ENCODE peak calls at places on chromosomes 6 and 20, in five cellular contexts. One of them, this sample, is unnamed.

GRCh38 chr6:815348-815738 is 122.4 kb upstream of the EXOC2 start:
- DNase-seq in fibroblast of mammary gland: no peak
- DNase-seq in HS-5: no peak
- DNase-seq in NCI-H82: peak
- DNase-seq in effector CD4-positive, alpha-beta T cell: no peak
- DNase-seq in this sample: no peak

GRCh38 chr6:103367212-103367611 is 1492.5 kb downstream of the HACE1 start:
- DNase-seq in HS-5: no peak
- DNase-seq in effector CD4-positive, alpha-beta T cell: no peak
- DNase-seq in fibroblast of mammary gland: no peak
- DNase-seq in NCI-H82: no peak
- DNase-seq in this sample: no peak

GRCh38 chr20:22546344-22546743 is 38.0 kb downstream of the FOXA2 start:
- DNase-seq in NCI-H82: no peak
- DNase-seq in fibroblast of mammary gland: no peak
- DNase-seq in effector CD4-positive, alpha-beta T cell: no peak
- DNase-seq in HS-5: no peak
- DNase-seq in this sample: no peak

GRCh38 chr20:2131366-2131765 is 29.7 kb downstream of the STK35 start:
- DNase-seq in NCI-H82: no peak
- DNase-seq in effector CD4-positive, alpha-beta T cell: no peak
- DNase-seq in fibroblast of mammary gland: peak
- DNase-seq in HS-5: no peak
- DNase-seq in this sample: no peak

GRCh38 chr6:89895273-89895874 is 1.1 kb downstream of the GJA10 start:
- DNase-seq in NCI-H82: peak
- DNase-seq in HS-5: no peak
- DNase-seq in fibroblast of mammary gland: peak
- DNase-seq in effector CD4-positive, alpha-beta T cell: no peak
- DNase-seq in this sample: peak

GRCh38 chr6:167825759-167826229 is 917 bp upstream of the AFDN start:
- DNase-seq in NCI-H82: peak
- DNase-seq in HS-5: no peak
- DNase-seq in effector CD4-positive, alpha-beta T cell: no peak
- DNase-seq in fibroblast of mammary gland: no peak
- DNase-seq in this sample: peak

GRCh38 chr6:7267521-7268091 is 45.4 kb downstream of the SSR1 start:
- DNase-seq in HS-5: peak
- DNase-seq in NCI-H82: no peak
- DNase-seq in fibroblast of mammary gland: peak
- DNase-seq in effector CD4-positive, alpha-beta T cell: no peak
- DNase-seq in this sample: no peak

GRCh38 chr6:6575143-6575542 is 13.4 kb upstream of the LY86 start:
- DNase-seq in NCI-H82: no peak
- DNase-seq in fibroblast of mammary gland: no peak
- DNase-seq in effector CD4-positive, alpha-beta T cell: no peak
- DNase-seq in HS-5: no peak
- DNase-seq in this sample: no peak

GRCh38 chr6:98946877-98947410 is 802 bp downstream of the FBXL4 start:
- DNase-seq in effector CD4-positive, alpha-beta T cell: peak
- DNase-seq in HS-5: no peak
- DNase-seq in fibroblast of mammary gland: peak
- DNase-seq in NCI-H82: no peak
- DNase-seq in this sample: no peak

GRCh38 chr20:63313349-63314014 is 20.5 kb downstream of the COL20A1 start:
- DNase-seq in effector CD4-positive, alpha-beta T cell: no peak
- DNase-seq in HS-5: no peak
- DNase-seq in NCI-H82: no peak
- DNase-seq in fibroblast of mammary gland: no peak
- DNase-seq in this sample: no peak

GRCh38 chr6:89242574-89243330 is 25.6 kb upstream of the GABRR1 start:
- DNase-seq in fibroblast of mammary gland: peak
- DNase-seq in effector CD4-positive, alpha-beta T cell: no peak
- DNase-seq in HS-5: peak
- DNase-seq in NCI-H82: peak
- DNase-seq in this sample: no peak

GRCh38 chr20:1327241-1327653 is 1.7 kb downstream of the SDCBP2 start:
- DNase-seq in HS-5: peak
- DNase-seq in effector CD4-positive, alpha-beta T cell: no peak
- DNase-seq in fibroblast of mammary gland: peak
- DNase-seq in NCI-H82: no peak
- DNase-seq in this sample: peak

GRCh38 chr6:33259032-33259431 is 12.6 kb downstream of the VPS52 start:
- DNase-seq in HS-5: no peak
- DNase-seq in fibroblast of mammary gland: no peak
- DNase-seq in NCI-H82: no peak
- DNase-seq in effector CD4-positive, alpha-beta T cell: no peak
- DNase-seq in this sample: no peak

GRCh38 chr6:36724514-36725385 is 27.1 kb downstream of the RAB44 start:
- DNase-seq in HS-5: no peak
- DNase-seq in fibroblast of mammary gland: peak
- DNase-seq in NCI-H82: peak
- DNase-seq in effector CD4-positive, alpha-beta T cell: peak
- DNase-seq in this sample: no peak

GRCh38 chr6:46381579-46381978 is 109.7 kb downstream of the RCAN2 start:
- DNase-seq in NCI-H82: no peak
- DNase-seq in effector CD4-positive, alpha-beta T cell: no peak
- DNase-seq in fibroblast of mammary gland: no peak
- DNase-seq in HS-5: no peak
- DNase-seq in this sample: no peak

GRCh38 chr20:16434087-16434664 is 139.1 kb downstream of the KIF16B start:
- DNase-seq in NCI-H82: peak
- DNase-seq in fibroblast of mammary gland: peak
- DNase-seq in effector CD4-positive, alpha-beta T cell: peak
- DNase-seq in HS-5: no peak
- DNase-seq in this sample: no peak

GRCh38 chr6:45895569-45895968 is 120.1 kb downstream of the CLIC5 start:
- DNase-seq in fibroblast of mammary gland: no peak
- DNase-seq in NCI-H82: no peak
- DNase-seq in effector CD4-positive, alpha-beta T cell: no peak
- DNase-seq in HS-5: no peak
- DNase-seq in this sample: no peak

GRCh38 chr6:141326426-141326825 is 806.3 kb upstream of the GJE1 start:
- DNase-seq in HS-5: peak
- DNase-seq in fibroblast of mammary gland: peak
- DNase-seq in NCI-H82: no peak
- DNase-seq in effector CD4-positive, alpha-beta T cell: peak
- DNase-seq in this sample: no peak

GRCh38 chr20:7967199-7967844 is 27.1 kb upstream of the HAO1 start:
- DNase-seq in effector CD4-positive, alpha-beta T cell: no peak
- DNase-seq in HS-5: peak
- DNase-seq in fibroblast of mammary gland: peak
- DNase-seq in NCI-H82: peak
- DNase-seq in this sample: no peak

GRCh38 chr6:99026135-99026534 is 78.4 kb upstream of the FBXL4 start:
- DNase-seq in fibroblast of mammary gland: peak
- DNase-seq in HS-5: no peak
- DNase-seq in effector CD4-positive, alpha-beta T cell: no peak
- DNase-seq in NCI-H82: peak
- DNase-seq in this sample: no peak

GRCh38 chr6:107144014-107144413 is 28.7 kb upstream of the BEND3 start:
- DNase-seq in HS-5: no peak
- DNase-seq in effector CD4-positive, alpha-beta T cell: no peak
- DNase-seq in fibroblast of mammary gland: no peak
- DNase-seq in NCI-H82: no peak
- DNase-seq in this sample: no peak

GRCh38 chr6:109595998-109596397 is 95.0 kb downstream of the AK9 start:
- DNase-seq in fibroblast of mammary gland: peak
- DNase-seq in HS-5: peak
- DNase-seq in effector CD4-positive, alpha-beta T cell: no peak
- DNase-seq in NCI-H82: peak
- DNase-seq in this sample: no peak

GRCh38 chr20:32969356-32970114 is 34.7 kb downstream of the SUN5 start:
- DNase-seq in fibroblast of mammary gland: no peak
- DNase-seq in NCI-H82: no peak
- DNase-seq in HS-5: no peak
- DNase-seq in effector CD4-positive, alpha-beta T cell: no peak
- DNase-seq in this sample: peak

GRCh38 chr20:62737971-62738881 is 29.6 kb downstream of the NTSR1 start:
- DNase-seq in NCI-H82: no peak
- DNase-seq in HS-5: no peak
- DNase-seq in effector CD4-positive, alpha-beta T cell: no peak
- DNase-seq in fibroblast of mammary gland: no peak
- DNase-seq in this sample: no peak